ENCODE peak calls at places on chromosomes 12 and 14, in seven cellular contexts. H is spleen, K is heart right ventricle, T is hepatocyte, W is A549, C is K562, S is OCI-LY7. Y is an unnamed sample.

GRCh38 chr12:562634-563033 is 100.6 kb downstream of the NINJ2 start:
- DNase-seq in H (peak; percentile 78), K (no peak), T (no peak), W (no peak), C (no peak), S (no peak), Y (no peak)

GRCh38 chr14:25239170-25239569 is 189.2 kb upstream of the STXBP6 start:
- DNase-seq in H (no peak), K (no peak), T (no peak), W (no peak), C (no peak), S (no peak), Y (no peak)

GRCh38 chr12:81162725-81163124 is 84.8 kb downstream of the ACSS3 start:
- DNase-seq in H (no peak), K (no peak), T (no peak), W (no peak), C (no peak), S (no peak), Y (no peak)

GRCh38 chr12:54634795-54635194 is at the start of gene LACRT:
- DNase-seq in H (no peak), K (no peak), T (no peak), W (no peak), C (no peak), S (no peak), Y (no peak)

GRCh38 chr14:105864651-105865265 is 338.4 kb downstream of the TMEM121 start:
- DNase-seq in H (peak; percentile 54), K (no peak), T (no peak), W (no peak), C (no peak), S (no peak), Y (peak; percentile 38)

GRCh38 chr12:14723763-14724162 is 27.4 kb upstream of the GUCY2C start:
- DNase-seq in H (no peak), K (peak; percentile 58), T (peak; percentile 58), W (peak; percentile 12), C (peak; percentile 11), S (peak; percentile 73), Y (peak; percentile 67)

GRCh38 chr12:114445401-114446323 is 39.7 kb upstream of the TBX5 start:
- DNase-seq in H (no peak), K (no peak), T (peak; percentile 46), W (no peak), C (no peak), S (no peak), Y (no peak)

GRCh38 chr12:109863961-109864712 is 16.2 kb downstream of the GLTP start:
- DNase-seq in H (no peak), K (no peak), T (peak; percentile 40), W (no peak), C (no peak), S (no peak), Y (no peak)

GRCh38 chr14:23067847-23068791 is 10.8 kb upstream of the CDH24 start:
- DNase-seq in H (no peak), K (no peak), T (no peak), W (no peak), C (peak; percentile 75), S (no peak), Y (no peak)

GRCh38 chr14:78764240-78764639 is 594.1 kb downstream of the NRXN3 start:
- DNase-seq in H (no peak), K (no peak), T (no peak), W (no peak), C (no peak), S (no peak), Y (no peak)

DNA sequence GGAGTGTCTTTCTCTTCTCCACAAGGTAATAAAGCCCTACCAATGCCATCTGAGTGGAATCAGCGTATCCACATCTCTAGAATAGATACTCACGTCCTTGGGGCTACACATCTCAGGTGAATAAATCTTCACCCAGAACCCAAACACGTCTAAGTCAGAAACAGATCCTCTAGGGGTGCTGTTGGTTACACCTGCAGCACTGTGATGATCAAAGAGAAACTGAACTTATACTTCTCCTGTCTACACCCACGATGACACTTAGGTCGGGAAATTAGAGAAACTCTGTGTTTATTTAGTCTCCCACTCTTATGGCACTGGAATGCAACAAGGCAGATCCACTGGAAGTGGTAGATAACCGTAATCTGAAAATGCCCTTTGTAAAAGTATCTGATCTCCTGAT is 46.2 kb downstream of the WIF1 start:
- DNase-seq in H (no peak), K (no peak), T (no peak), W (peak; percentile 8), C (no peak), S (peak; percentile 4), Y (no peak)
- TF ChIP-seq CTCF in H (no peak), K (no peak), T (peak; percentile 14), W (no peak), C (no peak), S (peak; percentile 32), Y (no peak)

GRCh38 chr14:93964281-93964680 is 12.1 kb downstream of the ASB2 start:
- DNase-seq in H (no peak), K (no peak), T (no peak), W (no peak), C (no peak), S (no peak), Y (no peak)
- H3K4me1 ChIP-seq in H (peaks cover 59% of the 10 kb centered on the region), K (peaks cover 19% of the 10 kb centered on the region), T (peaks cover 10% of the 10 kb centered on the region), W (peaks cover 24% of the 10 kb centered on the region), C (no peaks in the 10 kb centered on the region), S (peaks cover 81% of the 10 kb centered on the region), Y (no peaks in the 10 kb centered on the region)

GRCh38 chr12:130761537-130762318 is 45.6 kb upstream of the RIMBP2 start:
- DNase-seq in H (peak; percentile 79), K (peak; percentile 28), T (peak; percentile 57), W (peak; percentile 82), C (peak; percentile 47), S (peak; percentile 36), Y (peak; percentile 85)
- TF ChIP-seq CTCF in H (peak; percentile 37), K (peak; percentile 51), T (peak; percentile 56), W (peak; percentile 60), C (peak; percentile 78), S (peak; percentile 58), Y (peak; percentile 88)

GRCh38 chr12:64650762-64651161 is 40.5 kb downstream of the RASSF3 start:
- DNase-seq in H (no peak), K (no peak), T (peak; percentile 68), W (peak; percentile 49), C (no peak), S (no peak), Y (no peak)
- H3K4me1 ChIP-seq in H (peaks cover 13% of the 10 kb centered on the region), K (peaks cover 14% of the 10 kb centered on the region), T (peaks cover 7% of the 10 kb centered on the region), W (peaks cover 59% of the 10 kb centered on the region), C (no peaks in the 10 kb centered on the region), S (peaks cover 37% of the 10 kb centered on the region), Y (peaks cover 20% of the 10 kb centered on the region)

GRCh38 chr12:44817687-44818086 is 58.4 kb downstream of the NELL2 start:
- DNase-seq in H (no peak), K (no peak), T (no peak), W (no peak), C (peak; percentile 11), S (peak; percentile 13), Y (no peak)

GRCh38 chr12:44816446-44817017 is 59.6 kb downstream of the NELL2 start:
- DNase-seq in H (no peak), K (no peak), T (peak; percentile 29), W (no peak), C (no peak), S (no peak), Y (no peak)

DNA sequence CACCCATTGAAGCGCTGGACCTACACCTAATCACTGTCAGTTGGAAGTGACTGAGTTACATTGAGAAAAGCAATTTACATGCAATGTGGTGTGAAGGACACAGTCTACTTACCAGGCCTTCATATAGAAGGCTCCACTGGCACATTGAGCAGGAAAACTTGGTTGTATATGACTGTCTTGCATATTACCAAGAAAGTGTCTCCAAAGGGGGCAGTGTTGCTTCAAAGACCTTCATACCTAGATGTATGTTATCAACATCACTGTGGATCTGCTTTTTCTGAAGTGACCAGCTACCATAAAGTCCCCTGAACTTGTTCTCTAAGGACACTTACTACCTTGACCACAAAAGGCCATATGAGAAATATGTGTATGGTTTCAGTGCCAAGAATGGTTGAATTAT is 64.1 kb downstream of the NELL2 start:
- DNase-seq in H (no peak), K (no peak), T (peak; percentile 16), W (no peak), C (no peak), S (peak; percentile 77), Y (no peak)
- TF ChIP-seq CTCF in H (peak; percentile 19), K (no peak), T (no peak), W (no peak), C (peak; percentile 13), S (peak; percentile 82), Y (no peak)

GRCh38 chr12:111408116-111408440 is 2.4 kb downstream of the SH2B3 start:
- DNase-seq in H (no peak), K (no peak), T (no peak), W (no peak), C (no peak), S (no peak), Y (no peak)
- H3K4me1 ChIP-seq in H (peaks cover 84% of the 10 kb centered on the region), K (peaks cover 80% of the 10 kb centered on the region), T (peaks cover 20% of the 10 kb centered on the region), W (peaks cover 34% of the 10 kb centered on the region), C (peaks cover 69% of the 10 kb centered on the region), S (peaks cover 79% of the 10 kb centered on the region), Y (peaks cover 22% of the 10 kb centered on the region)

GRCh38 chr12:128083132-128083729 is 183.7 kb upstream of the TMEM132C start:
- DNase-seq in H (no peak), K (no peak), T (no peak), W (no peak), C (no peak), S (no peak), Y (no peak)
- TF ChIP-seq CTCF in H (no peak), K (no peak), T (no peak), W (no peak), C (no peak), S (no peak), Y (no peak)

GRCh38 chr14:65228436-65228835 is 126.1 kb upstream of the MAX start:
- DNase-seq in H (peak; percentile 3), K (no peak), T (no peak), W (no peak), C (no peak), S (peak; percentile 88), Y (no peak)
- H3K4me1 ChIP-seq in H (peaks cover 21% of the 10 kb centered on the region), K (no peaks in the 10 kb centered on the region), T (peaks cover 44% of the 10 kb centered on the region), W (peaks cover 46% of the 10 kb centered on the region), C (peaks cover 13% of the 10 kb centered on the region), S (peaks cover 67% of the 10 kb centered on the region), Y (peaks cover 4% of the 10 kb centered on the region)